ENCODE peak calls at places on chromosomes 5 and 9, in ten cellular contexts. W is activated CD4-positive, alpha-beta memory T cell treated with anti-CD3 and anti-CD28 coated beads for 36 hours; H is transverse colon; O is globus pallidus; Y is posterior cingulate gyrus; S is A673; B is EH; V is foreskin fibroblast; U is AML-193; X is NCI-H1105. G is an unnamed sample.
A peak's percentile ranks its signal among the peaks of the same experiment; 100 is the strongest.

GRCh38 chr5:44935871-44936270 is 127.1 kb downstream of the MRPS30 start:
- DNase-seq in W (no peak), H (no peak), O (peak; percentile 24), Y (no peak), S (no peak), B (no peak), V (no peak), U (no peak), X (no peak), G (no peak)

GRCh38 chr9:89109666-89110065 is 69.0 kb downstream of the SHC3 start:
- DNase-seq in W (no peak), H (no peak), O (no peak), Y (no peak), S (no peak), B (peak; percentile 19), V (no peak), U (no peak), X (no peak), G (no peak)

GRCh38 chr9:98523231-98523901 is 185.4 kb downstream of the GABBR2 start:
- DNase-seq in W (no peak), H (no peak), O (no peak), Y (no peak), S (no peak), B (peak; percentile 63), V (peak; percentile 28), U (no peak), X (no peak), G (no peak)

GRCh38 chr5:139468421-139468931 is 2.3 kb upstream of the SMIM33 start:
- DNase-seq in W (peak; percentile 69), H (no peak), O (no peak), Y (no peak), S (no peak), B (peak; percentile 47), V (peak; percentile 33), U (peak; percentile 80), X (no peak), G (no peak)

GRCh38 chr9:122087406-122088200 is 5.5 kb downstream of the TTLL11 start:
- DNase-seq in W (no peak), H (no peak), O (peak; percentile 85), Y (no peak), S (no peak), B (peak; percentile 29), V (peak; percentile 89), U (no peak), X (no peak), G (no peak)

GRCh38 chr9:115158666-115159481 is 40.9 kb upstream of the TNC start:
- DNase-seq in W (no peak), H (no peak), O (no peak), Y (no peak), S (no peak), B (peak; percentile 87), V (peak; percentile 73), U (no peak), X (no peak), G (no peak)

GRCh38 chr5:140014751-140015150 is 28.3 kb downstream of the NRG2 start:
- DNase-seq in W (no peak), H (no peak), O (no peak), Y (no peak), S (no peak), B (no peak), V (no peak), U (no peak), X (no peak), G (no peak)

GRCh38 chr5:159097461-159098284 is 2.0 kb downstream of the EBF1 start:
- DNase-seq in W (no peak), H (no peak), O (no peak), Y (no peak), S (no peak), B (peak; percentile 47), V (peak; percentile 76), U (no peak), X (no peak), G (no peak)

GRCh38 chr9:129182625-129183494 is 4.8 kb upstream of the IER5L start:
- DNase-seq in W (no peak), H (peak; percentile 53), O (no peak), Y (no peak), S (peak; percentile 24), B (peak; percentile 47), V (peak; percentile 37), U (no peak), X (no peak), G (no peak)